ENCODE peak calls at places on chromosomes 3 and 15, in ten cellular contexts. One of them, this sample, is unnamed.
A peak's percentile ranks its signal among the peaks of the same experiment; 100 is the strongest.

GRCh38 chr3:34202975-34203374 is 404.5 kb downstream of the PDCD6IP start:
- DNase-seq in left cardiac atrium: no peak
- DNase-seq in NAMALWA: no peak
- DNase-seq in lower leg skin: no peak
- DNase-seq in GM20000: no peak
- DNase-seq in stimulated activated CD4-positive, alpha-beta T cell treated with anti-CD3 and anti-CD28 coated beads, Interleukin-1b, Interleukin-23, amount 100 ng/mL, for 24 hours: no peak
- DNase-seq in SJSA1: no peak
- DNase-seq in stimulated activated CD8-positive, alpha-beta memory T cell treated with anti-CD3 and anti-CD28 coated beads, Interleukin-4, amount 100 ng/mL, for 1 hour: no peak
- DNase-seq in trophoblast cell: no peak
- DNase-seq in GM06990: no peak
- DNase-seq in this sample: no peak

GRCh38 chr3:48013288-48013980 is 2.8 kb downstream of the MAP4 start:
- DNase-seq in GM06990: no peak
- DNase-seq in stimulated activated CD8-positive, alpha-beta memory T cell treated with anti-CD3 and anti-CD28 coated beads, Interleukin-4, amount 100 ng/mL, for 1 hour: no peak
- DNase-seq in trophoblast cell: no peak
- DNase-seq in NAMALWA: no peak
- DNase-seq in SJSA1: peak; percentile 62
- DNase-seq in stimulated activated CD4-positive, alpha-beta T cell treated with anti-CD3 and anti-CD28 coated beads, Interleukin-1b, Interleukin-23, amount 100 ng/mL, for 24 hours: no peak
- DNase-seq in lower leg skin: no peak
- DNase-seq in GM20000: no peak
- DNase-seq in left cardiac atrium: peak; percentile 35
- DNase-seq in this sample: peak; percentile 65

GRCh38 chr15:23629234-23629805 is 18.3 kb downstream of the MAGEL2 start:
- DNase-seq in left cardiac atrium: no peak
- DNase-seq in lower leg skin: no peak
- DNase-seq in GM06990: no peak
- DNase-seq in NAMALWA: peak; percentile 46
- DNase-seq in GM20000: no peak
- DNase-seq in stimulated activated CD4-positive, alpha-beta T cell treated with anti-CD3 and anti-CD28 coated beads, Interleukin-1b, Interleukin-23, amount 100 ng/mL, for 24 hours: no peak
- DNase-seq in stimulated activated CD8-positive, alpha-beta memory T cell treated with anti-CD3 and anti-CD28 coated beads, Interleukin-4, amount 100 ng/mL, for 1 hour: no peak
- DNase-seq in SJSA1: no peak
- DNase-seq in trophoblast cell: no peak
- DNase-seq in this sample: no peak

GRCh38 chr15:85289677-85290365 is 90.6 kb upstream of the AKAP13 start:
- DNase-seq in stimulated activated CD4-positive, alpha-beta T cell treated with anti-CD3 and anti-CD28 coated beads, Interleukin-1b, Interleukin-23, amount 100 ng/mL, for 24 hours: no peak
- DNase-seq in SJSA1: peak; percentile 60
- DNase-seq in stimulated activated CD8-positive, alpha-beta memory T cell treated with anti-CD3 and anti-CD28 coated beads, Interleukin-4, amount 100 ng/mL, for 1 hour: no peak
- DNase-seq in trophoblast cell: no peak
- DNase-seq in left cardiac atrium: peak; percentile 65
- DNase-seq in lower leg skin: peak; percentile 29
- DNase-seq in GM06990: no peak
- DNase-seq in NAMALWA: peak; percentile 61
- DNase-seq in GM20000: peak; percentile 32
- DNase-seq in this sample: no peak

GRCh38 chr3:129927072-129927471 is 33.6 kb upstream of the TMCC1 start:
- DNase-seq in lower leg skin: no peak
- DNase-seq in stimulated activated CD4-positive, alpha-beta T cell treated with anti-CD3 and anti-CD28 coated beads, Interleukin-1b, Interleukin-23, amount 100 ng/mL, for 24 hours: no peak
- DNase-seq in trophoblast cell: no peak
- DNase-seq in GM20000: no peak
- DNase-seq in stimulated activated CD8-positive, alpha-beta memory T cell treated with anti-CD3 and anti-CD28 coated beads, Interleukin-4, amount 100 ng/mL, for 1 hour: no peak
- DNase-seq in GM06990: no peak
- DNase-seq in SJSA1: no peak
- DNase-seq in NAMALWA: no peak
- DNase-seq in left cardiac atrium: no peak
- DNase-seq in this sample: no peak

GRCh38 chr15:48440084-48440483 is 108.9 kb downstream of the DUT start:
- DNase-seq in lower leg skin: peak; percentile 38
- DNase-seq in stimulated activated CD4-positive, alpha-beta T cell treated with anti-CD3 and anti-CD28 coated beads, Interleukin-1b, Interleukin-23, amount 100 ng/mL, for 24 hours: no peak
- DNase-seq in SJSA1: no peak
- DNase-seq in GM06990: no peak
- DNase-seq in NAMALWA: no peak
- DNase-seq in GM20000: no peak
- DNase-seq in trophoblast cell: no peak
- DNase-seq in stimulated activated CD8-positive, alpha-beta memory T cell treated with anti-CD3 and anti-CD28 coated beads, Interleukin-4, amount 100 ng/mL, for 1 hour: no peak
- DNase-seq in left cardiac atrium: no peak
- DNase-seq in this sample: no peak

GRCh38 chr15:75966073-75966472 is 46.2 kb downstream of the NRG4 start:
- DNase-seq in NAMALWA: no peak
- DNase-seq in SJSA1: no peak
- DNase-seq in lower leg skin: no peak
- DNase-seq in left cardiac atrium: no peak
- DNase-seq in stimulated activated CD4-positive, alpha-beta T cell treated with anti-CD3 and anti-CD28 coated beads, Interleukin-1b, Interleukin-23, amount 100 ng/mL, for 24 hours: no peak
- DNase-seq in trophoblast cell: peak; percentile 38
- DNase-seq in GM06990: no peak
- DNase-seq in stimulated activated CD8-positive, alpha-beta memory T cell treated with anti-CD3 and anti-CD28 coated beads, Interleukin-4, amount 100 ng/mL, for 1 hour: no peak
- DNase-seq in GM20000: no peak
- DNase-seq in this sample: peak; percentile 77

GRCh38 chr3:51353566-51354140 is 31.4 kb upstream of the MANF start:
- DNase-seq in lower leg skin: no peak
- DNase-seq in NAMALWA: no peak
- DNase-seq in trophoblast cell: no peak
- DNase-seq in left cardiac atrium: no peak
- DNase-seq in GM20000: no peak
- DNase-seq in GM06990: no peak
- DNase-seq in SJSA1: peak; percentile 55
- DNase-seq in stimulated activated CD8-positive, alpha-beta memory T cell treated with anti-CD3 and anti-CD28 coated beads, Interleukin-4, amount 100 ng/mL, for 1 hour: no peak
- DNase-seq in stimulated activated CD4-positive, alpha-beta T cell treated with anti-CD3 and anti-CD28 coated beads, Interleukin-1b, Interleukin-23, amount 100 ng/mL, for 24 hours: no peak
- DNase-seq in this sample: no peak